ENCODE peak calls at places on chromosomes 16 and 17, in nine cellular contexts. J, A, E, H, W, G, B, M and Q are unnamed samples.

GRCh38 chr17:28720247-28720996 is 637 bp downstream of the RPL23A start:
- DNase-seq in B (no peak), G (peak; percentile 66), A (no peak), H (no peak), W (no peak), M (no peak), J (no peak), E (no peak), Q (no peak)

GRCh38 chr16:14051110-14051729 is 19.9 kb upstream of the MRTFB start:
- DNase-seq in M (no peak), B (no peak), G (no peak), H (no peak), A (no peak), E (no peak), J (no peak), W (no peak), Q (no peak)

GRCh38 chr17:69246726-69247375 is 18.2 kb upstream of the ABCA10 start:
- DNase-seq in E (peak; percentile 69), G (peak; percentile 48), M (peak; percentile 76), H (no peak), A (no peak), B (no peak), W (no peak), J (peak; percentile 81), Q (no peak)

GRCh38 chr17:12983986-12984932 is 33.6 kb downstream of the ELAC2 start:
- DNase-seq in G (no peak), E (peak; percentile 99), H (no peak), B (peak; percentile 22), M (peak; percentile 82), W (no peak), J (peak; percentile 65), A (peak; percentile 55), Q (no peak)

GRCh38 chr17:50240876-50241275 is 33.4 kb upstream of the TMEM92 start:
- DNase-seq in A (no peak), J (no peak), W (no peak), G (no peak), M (peak; percentile 62), H (no peak), B (no peak), E (peak; percentile 71), Q (no peak)

GRCh38 chr16:67884684-67885083 is at the start of gene NRN1L:
- DNase-seq in G (no peak), E (peak; percentile 90), M (peak; percentile 95), B (peak; percentile 39), W (peak; percentile 74), J (peak; percentile 77), H (peak; percentile 53), A (peak; percentile 75), Q (no peak)

GRCh38 chr17:41176744-41177387 is 1.2 kb downstream of the KRTAP4-2 start:
- DNase-seq in B (no peak), J (no peak), M (no peak), E (no peak), A (no peak), W (no peak), H (no peak), G (peak; percentile 14), Q (no peak)

GRCh38 chr17:65228734-65229390 is 91.7 kb downstream of the RGS9 start:
- DNase-seq in E (peak; percentile 46), M (peak; percentile 93), W (no peak), G (peak; percentile 85), H (no peak), A (no peak), J (peak; percentile 41), B (peak; percentile 88), Q (no peak)

GRCh38 chr16:25709182-25709581 is 17.4 kb downstream of the HS3ST4 start:
- DNase-seq in G (no peak), J (no peak), B (no peak), H (no peak), M (no peak), W (no peak), E (no peak), A (no peak), Q (no peak)

GRCh38 chr16:27789595-27790241 is 239.8 kb downstream of the KATNIP start:
- DNase-seq in A (no peak), G (no peak), M (no peak), H (no peak), B (no peak), J (no peak), W (no peak), E (no peak), Q (no peak)

GRCh38 chr16:11315499-11315898 is 29.8 kb upstream of the RMI2 start:
- DNase-seq in E (no peak), M (peak; percentile 55), W (no peak), J (peak; percentile 12), A (no peak), B (peak; percentile 18), G (no peak), H (no peak), Q (no peak)

GRCh38 chr17:79927136-79927661 is 88.0 kb upstream of the CBX4 start:
- DNase-seq in M (no peak), J (no peak), E (no peak), G (no peak), W (no peak), A (no peak), B (no peak), H (no peak), Q (no peak)

GRCh38 chr16:25627641-25628040 is 64.1 kb upstream of the HS3ST4 start:
- DNase-seq in A (no peak), G (no peak), E (no peak), B (no peak), M (no peak), H (no peak), J (no peak), W (no peak), Q (no peak)

GRCh38 chr17:42422958-42423712 is at the start of gene CAVIN1:
- DNase-seq in W (peak; percentile 91), B (peak; percentile 91), J (no peak), A (peak; percentile 98), E (peak; percentile 97), G (no peak), M (peak; percentile 99), H (peak; percentile 93), Q (no peak)

GRCh38 chr17:71334041-71334781 is 786.6 kb upstream of the SOX9 start:
- DNase-seq in B (no peak), J (no peak), E (peak; percentile 16), W (no peak), A (peak; percentile 17), M (no peak), G (no peak), H (no peak), Q (no peak)

GRCh38 chr17:65800655-65801054 is 239.2 kb upstream of the AXIN2 start:
- DNase-seq in G (no peak), M (no peak), H (no peak), A (no peak), B (no peak), W (no peak), J (no peak), E (no peak), Q (no peak)

GRCh38 chr17:33927732-33928133 is 327.4 kb upstream of the CCL2 start:
- DNase-seq in E (peak; percentile 46), G (peak; percentile 20), A (no peak), H (no peak), W (no peak), B (no peak), M (peak; percentile 6), J (peak; percentile 21), Q (no peak)
- TF ChIP-seq CTCF in E (peak; percentile 3), G (peak; percentile 51), A (no peak), H (no peak), W (no peak), B (no peak), M (no peak), J (peak; percentile 28), Q (no peak)

GRCh38 chr16:82629441-82630027 is 2.8 kb downstream of the CDH13 start:
- DNase-seq in B (peak; percentile 90), G (no peak), E (peak; percentile 64), A (peak; percentile 46), H (no peak), W (no peak), J (peak; percentile 88), M (peak; percentile 61), Q (no peak)

GRCh38 chr16:82628741-82629140 is 2.0 kb downstream of the CDH13 start:
- DNase-seq in J (no peak), A (no peak), E (no peak), W (no peak), G (no peak), H (no peak), B (no peak), M (no peak), Q (no peak)

GRCh38 chr16:82630219-82630618 is 3.5 kb downstream of the CDH13 start:
- DNase-seq in H (no peak), E (no peak), B (no peak), W (no peak), G (no peak), J (peak; percentile 55), M (no peak), A (no peak), Q (no peak)

GRCh38 chr16:82631701-82632685 is 5.2 kb downstream of the CDH13 start:
- DNase-seq in H (no peak), G (peak; percentile 30), E (peak; percentile 41), J (peak; percentile 19), W (no peak), B (no peak), A (no peak), M (no peak), Q (no peak)

DNA sequence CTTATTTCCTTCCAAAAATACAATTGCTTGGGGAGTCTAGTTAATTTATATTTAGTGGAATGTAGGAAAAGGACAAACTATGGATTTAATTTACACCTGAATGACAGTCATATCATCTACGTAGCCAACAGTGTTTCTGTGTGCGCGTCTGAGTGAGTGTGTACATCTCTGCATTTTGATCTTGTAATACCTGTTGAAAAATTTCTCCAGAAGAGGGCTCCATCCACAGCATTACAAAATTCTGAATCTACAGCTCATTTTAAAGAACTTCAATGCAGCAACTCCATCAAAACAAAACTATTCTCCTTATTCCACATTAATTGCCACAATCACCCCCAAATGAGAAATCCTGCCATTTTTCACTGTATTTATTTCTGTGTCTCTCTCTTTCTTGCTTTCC is 3.9 kb downstream of the CDH13 start:
- DNase-seq in M (peak; percentile 51), G (no peak), A (no peak), E (peak; percentile 39), J (peak; percentile 35), H (no peak), W (no peak), B (no peak), Q (no peak)
- TF ChIP-seq CTCF in M (peak; percentile 36), G (no peak), A (no peak), E (peak; percentile 39), J (peak; percentile 40), H (no peak), W (no peak), B (peak; percentile 44), Q (no peak)

DNA sequence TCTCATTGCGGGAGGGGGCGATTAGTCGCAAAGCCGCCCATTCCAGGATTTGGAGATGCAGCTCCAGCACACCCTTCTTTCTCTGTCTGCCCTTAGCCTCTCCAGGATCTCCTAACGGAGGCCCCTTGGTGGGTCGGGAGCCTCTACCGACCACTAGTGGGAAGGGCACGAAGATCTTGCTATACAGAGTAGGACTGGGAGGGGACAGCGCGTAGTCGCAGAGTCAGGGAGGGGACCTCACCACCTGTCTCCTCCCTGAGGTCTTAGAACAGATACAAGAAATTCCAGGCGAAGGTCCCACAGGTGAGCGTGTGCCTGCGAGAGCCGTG is 569 bp upstream of the SMTNL2 start:
- DNase-seq in W (no peak), G (no peak), M (peak; percentile 40), H (no peak), B (no peak), J (no peak), A (no peak), E (no peak), Q (no peak)
- TF ChIP-seq CTCF in W (peak; percentile 50), G (no peak), M (peak; percentile 49), H (no peak), B (peak; percentile 34), J (peak; percentile 11), A (no peak), E (peak; percentile 18), Q (no peak)

GRCh38 chr16:22092143-22092933 is at the start of gene VWA3A:
- DNase-seq in J (no peak), E (peak; percentile 41), H (no peak), M (peak; percentile 66), A (no peak), G (no peak), B (peak; percentile 31), W (no peak), Q (no peak)
- TF ChIP-seq CTCF in J (no peak), E (no peak), H (no peak), M (no peak), A (no peak), G (no peak), B (no peak), W (no peak), Q (no peak)